ENCODE peak calls at places on chromosomes 2 and 18, in ten cellular contexts. One of them, this sample, is unnamed.

GRCh38 chr2:162172802-162173201 is 20.8 kb upstream of the GCG start:
- DNase-seq in trophoblast cell: peak; percentile 84
- DNase-seq in HCT116: no peak
- DNase-seq in colonic mucosa: no peak
- DNase-seq in gastrocnemius medialis: no peak
- DNase-seq in adrenal gland: no peak
- DNase-seq in endothelial cell of umbilical vein: no peak
- DNase-seq in A549: no peak
- DNase-seq in CD8-positive, alpha-beta memory T cell: no peak
- DNase-seq in RWPE2: no peak
- DNase-seq in this sample: no peak

GRCh38 chr2:98157557-98157956 is 70.6 kb downstream of the VWA3B start:
- DNase-seq in trophoblast cell: no peak
- DNase-seq in HCT116: no peak
- DNase-seq in colonic mucosa: no peak
- DNase-seq in gastrocnemius medialis: no peak
- DNase-seq in adrenal gland: no peak
- DNase-seq in endothelial cell of umbilical vein: no peak
- DNase-seq in A549: no peak
- DNase-seq in CD8-positive, alpha-beta memory T cell: no peak
- DNase-seq in RWPE2: no peak
- DNase-seq in this sample: no peak

GRCh38 chr18:45851196-45851925 is 25.9 kb downstream of the SIGLEC15 start:
- DNase-seq in trophoblast cell: no peak
- DNase-seq in HCT116: no peak
- DNase-seq in colonic mucosa: no peak
- DNase-seq in gastrocnemius medialis: no peak
- DNase-seq in adrenal gland: no peak
- DNase-seq in endothelial cell of umbilical vein: no peak
- DNase-seq in A549: no peak
- DNase-seq in CD8-positive, alpha-beta memory T cell: no peak
- DNase-seq in RWPE2: no peak
- DNase-seq in this sample: no peak

GRCh38 chr2:223971-224760 is 39.7 kb downstream of the SH3YL1 start:
- DNase-seq in trophoblast cell: no peak
- DNase-seq in HCT116: no peak
- DNase-seq in colonic mucosa: no peak
- DNase-seq in gastrocnemius medialis: no peak
- DNase-seq in adrenal gland: no peak
- DNase-seq in endothelial cell of umbilical vein: no peak
- DNase-seq in A549: no peak
- DNase-seq in CD8-positive, alpha-beta memory T cell: no peak
- DNase-seq in RWPE2: no peak
- DNase-seq in this sample: no peak

GRCh38 chr18:55753643-55754255 is 165.8 kb upstream of the TCF4 start:
- DNase-seq in trophoblast cell: peak; percentile 53
- DNase-seq in HCT116: no peak
- DNase-seq in colonic mucosa: no peak
- DNase-seq in gastrocnemius medialis: no peak
- DNase-seq in adrenal gland: no peak
- DNase-seq in endothelial cell of umbilical vein: peak; percentile 40
- DNase-seq in A549: peak; percentile 4
- DNase-seq in CD8-positive, alpha-beta memory T cell: no peak
- DNase-seq in RWPE2: no peak
- DNase-seq in this sample: no peak

GRCh38 chr2:20838016-20838415 is 15.1 kb upstream of the LDAH start:
- DNase-seq in trophoblast cell: no peak
- DNase-seq in HCT116: no peak
- DNase-seq in colonic mucosa: no peak
- DNase-seq in gastrocnemius medialis: no peak
- DNase-seq in adrenal gland: no peak
- DNase-seq in endothelial cell of umbilical vein: no peak
- DNase-seq in A549: no peak
- DNase-seq in CD8-positive, alpha-beta memory T cell: no peak
- DNase-seq in RWPE2: no peak
- DNase-seq in this sample: no peak

GRCh38 chr2:166926657-166927056 is 38.4 kb downstream of the XIRP2 start:
- DNase-seq in trophoblast cell: no peak
- DNase-seq in HCT116: no peak
- DNase-seq in colonic mucosa: no peak
- DNase-seq in gastrocnemius medialis: no peak
- DNase-seq in adrenal gland: no peak
- DNase-seq in endothelial cell of umbilical vein: no peak
- DNase-seq in A549: no peak
- DNase-seq in CD8-positive, alpha-beta memory T cell: no peak
- DNase-seq in RWPE2: no peak
- DNase-seq in this sample: no peak

GRCh38 chr2:120919771-120920437 is 184.2 kb downstream of the GLI2 start:
- DNase-seq in trophoblast cell: peak; percentile 8
- DNase-seq in HCT116: no peak
- DNase-seq in colonic mucosa: no peak
- DNase-seq in gastrocnemius medialis: peak; percentile 89
- DNase-seq in adrenal gland: no peak
- DNase-seq in endothelial cell of umbilical vein: no peak
- DNase-seq in A549: no peak
- DNase-seq in CD8-positive, alpha-beta memory T cell: peak; percentile 22
- DNase-seq in RWPE2: no peak
- DNase-seq in this sample: peak; percentile 86

GRCh38 chr18:58611471-58612131 is 17.3 kb downstream of the ALPK2 start:
- DNase-seq in trophoblast cell: peak; percentile 83
- DNase-seq in HCT116: no peak
- DNase-seq in colonic mucosa: no peak
- DNase-seq in gastrocnemius medialis: no peak
- DNase-seq in adrenal gland: no peak
- DNase-seq in endothelial cell of umbilical vein: no peak
- DNase-seq in A549: peak; percentile 20
- DNase-seq in CD8-positive, alpha-beta memory T cell: no peak
- DNase-seq in RWPE2: no peak
- DNase-seq in this sample: no peak

GRCh38 chr2:176187306-176188217 is 906 bp upstream of the HOXD1 start:
- DNase-seq in trophoblast cell: peak; percentile 22
- DNase-seq in HCT116: no peak
- DNase-seq in colonic mucosa: peak; percentile 60
- DNase-seq in gastrocnemius medialis: no peak
- DNase-seq in adrenal gland: no peak
- DNase-seq in endothelial cell of umbilical vein: peak; percentile 68
- DNase-seq in A549: no peak
- DNase-seq in CD8-positive, alpha-beta memory T cell: no peak
- DNase-seq in RWPE2: no peak
- DNase-seq in this sample: no peak

GRCh38 chr2:25342372-25343186 is 854 bp upstream of the DNMT3A start:
- DNase-seq in trophoblast cell: peak; percentile 86
- DNase-seq in HCT116: peak; percentile 38
- DNase-seq in colonic mucosa: peak; percentile 81
- DNase-seq in gastrocnemius medialis: peak; percentile 86
- DNase-seq in adrenal gland: peak; percentile 84
- DNase-seq in endothelial cell of umbilical vein: peak; percentile 88
- DNase-seq in A549: peak; percentile 84
- DNase-seq in CD8-positive, alpha-beta memory T cell: peak; percentile 87
- DNase-seq in RWPE2: no peak
- DNase-seq in this sample: peak; percentile 94

GRCh38 chr2:109282360-109282759 is 153.4 kb downstream of the SH3RF3 start:
- DNase-seq in trophoblast cell: no peak
- DNase-seq in HCT116: no peak
- DNase-seq in colonic mucosa: no peak
- DNase-seq in gastrocnemius medialis: no peak
- DNase-seq in adrenal gland: no peak
- DNase-seq in endothelial cell of umbilical vein: no peak
- DNase-seq in A549: no peak
- DNase-seq in CD8-positive, alpha-beta memory T cell: no peak
- DNase-seq in RWPE2: no peak
- DNase-seq in this sample: no peak

GRCh38 chr2:109282865-109283264 is 153.9 kb downstream of the SH3RF3 start:
- DNase-seq in trophoblast cell: no peak
- DNase-seq in HCT116: no peak
- DNase-seq in colonic mucosa: no peak
- DNase-seq in gastrocnemius medialis: no peak
- DNase-seq in adrenal gland: no peak
- DNase-seq in endothelial cell of umbilical vein: no peak
- DNase-seq in A549: no peak
- DNase-seq in CD8-positive, alpha-beta memory T cell: no peak
- DNase-seq in RWPE2: no peak
- DNase-seq in this sample: no peak

GRCh38 chr2:109277414-109277813 is 148.4 kb downstream of the SH3RF3 start:
- DNase-seq in trophoblast cell: no peak
- DNase-seq in HCT116: no peak
- DNase-seq in colonic mucosa: no peak
- DNase-seq in gastrocnemius medialis: no peak
- DNase-seq in adrenal gland: no peak
- DNase-seq in endothelial cell of umbilical vein: no peak
- DNase-seq in A549: no peak
- DNase-seq in CD8-positive, alpha-beta memory T cell: no peak
- DNase-seq in RWPE2: no peak
- DNase-seq in this sample: no peak

GRCh38 chr2:109280804-109281203 is 151.8 kb downstream of the SH3RF3 start:
- DNase-seq in trophoblast cell: no peak
- DNase-seq in HCT116: no peak
- DNase-seq in colonic mucosa: no peak
- DNase-seq in gastrocnemius medialis: peak; percentile 46
- DNase-seq in adrenal gland: peak; percentile 28
- DNase-seq in endothelial cell of umbilical vein: no peak
- DNase-seq in A549: peak; percentile 9
- DNase-seq in CD8-positive, alpha-beta memory T cell: no peak
- DNase-seq in RWPE2: no peak
- DNase-seq in this sample: no peak

GRCh38 chr2:109279243-109279860 is 150.3 kb downstream of the SH3RF3 start:
- DNase-seq in trophoblast cell: peak; percentile 37
- DNase-seq in HCT116: no peak
- DNase-seq in colonic mucosa: no peak
- DNase-seq in gastrocnemius medialis: no peak
- DNase-seq in adrenal gland: peak; percentile 43
- DNase-seq in endothelial cell of umbilical vein: peak; percentile 47
- DNase-seq in A549: no peak
- DNase-seq in CD8-positive, alpha-beta memory T cell: no peak
- DNase-seq in RWPE2: no peak
- DNase-seq in this sample: peak; percentile 80
- H3K4me1 ChIP-seq in trophoblast cell: peaks cover 11% of the 10 kb centered on the region
- H3K4me1 ChIP-seq in HCT116: no peaks in the 10 kb centered on the region
- H3K4me1 ChIP-seq in colonic mucosa: no peaks in the 10 kb centered on the region
- H3K4me1 ChIP-seq in gastrocnemius medialis: peaks cover 4% of the 10 kb centered on the region
- H3K4me1 ChIP-seq in adrenal gland: peaks cover 4% of the 10 kb centered on the region
- H3K4me1 ChIP-seq in endothelial cell of umbilical vein: peaks cover 20% of the 10 kb centered on the region
- H3K4me1 ChIP-seq in A549: no peaks in the 10 kb centered on the region
- H3K4me1 ChIP-seq in CD8-positive, alpha-beta memory T cell: no peaks in the 10 kb centered on the region
- H3K4me1 ChIP-seq in RWPE2: peaks cover 4% of the 10 kb centered on the region
- H3K4me1 ChIP-seq in this sample: peaks cover 13% of the 10 kb centered on the region

GRCh38 chr18:74148543-74149070 is 284 bp downstream of the TIMM21 start:
- DNase-seq in trophoblast cell: no peak
- DNase-seq in HCT116: no peak
- DNase-seq in colonic mucosa: no peak
- DNase-seq in gastrocnemius medialis: no peak
- DNase-seq in adrenal gland: no peak
- DNase-seq in endothelial cell of umbilical vein: no peak
- DNase-seq in A549: no peak
- DNase-seq in CD8-positive, alpha-beta memory T cell: no peak
- DNase-seq in RWPE2: no peak
- DNase-seq in this sample: no peak
- H3K4me1 ChIP-seq in trophoblast cell: peaks cover 8% of the 10 kb centered on the region
- H3K4me1 ChIP-seq in HCT116: peaks cover 23% of the 10 kb centered on the region
- H3K4me1 ChIP-seq in colonic mucosa: peaks cover 10% of the 10 kb centered on the region
- H3K4me1 ChIP-seq in gastrocnemius medialis: peaks cover 30% of the 10 kb centered on the region
- H3K4me1 ChIP-seq in adrenal gland: peaks cover 5% of the 10 kb centered on the region
- H3K4me1 ChIP-seq in endothelial cell of umbilical vein: peaks cover 17% of the 10 kb centered on the region
- H3K4me1 ChIP-seq in A549: peaks cover 6% of the 10 kb centered on the region
- H3K4me1 ChIP-seq in CD8-positive, alpha-beta memory T cell: peaks cover 26% of the 10 kb centered on the region
- H3K4me1 ChIP-seq in RWPE2: peaks cover 14% of the 10 kb centered on the region
- H3K4me1 ChIP-seq in this sample: peaks cover 4% of the 10 kb centered on the region

GRCh38 chr2:227510620-227510958 is 38.6 kb downstream of the AGFG1 start:
- DNase-seq in trophoblast cell: no peak
- DNase-seq in HCT116: no peak
- DNase-seq in colonic mucosa: no peak
- DNase-seq in gastrocnemius medialis: no peak
- DNase-seq in adrenal gland: no peak
- DNase-seq in endothelial cell of umbilical vein: no peak
- DNase-seq in A549: no peak
- DNase-seq in CD8-positive, alpha-beta memory T cell: no peak
- DNase-seq in RWPE2: no peak
- DNase-seq in this sample: no peak

GRCh38 chr2:227513113-227513512 is 41.2 kb downstream of the AGFG1 start:
- DNase-seq in trophoblast cell: no peak
- DNase-seq in HCT116: no peak
- DNase-seq in colonic mucosa: no peak
- DNase-seq in gastrocnemius medialis: no peak
- DNase-seq in adrenal gland: no peak
- DNase-seq in endothelial cell of umbilical vein: peak; percentile 17
- DNase-seq in A549: no peak
- DNase-seq in CD8-positive, alpha-beta memory T cell: no peak
- DNase-seq in RWPE2: no peak
- DNase-seq in this sample: no peak

GRCh38 chr2:227511239-227511930 is 39.4 kb downstream of the AGFG1 start:
- DNase-seq in trophoblast cell: no peak
- DNase-seq in HCT116: no peak
- DNase-seq in colonic mucosa: no peak
- DNase-seq in gastrocnemius medialis: no peak
- DNase-seq in adrenal gland: no peak
- DNase-seq in endothelial cell of umbilical vein: no peak
- DNase-seq in A549: no peak
- DNase-seq in CD8-positive, alpha-beta memory T cell: no peak
- DNase-seq in RWPE2: no peak
- DNase-seq in this sample: no peak

GRCh38 chr2:227509824-227510619 is 38.1 kb downstream of the AGFG1 start:
- DNase-seq in trophoblast cell: peak; percentile 60
- DNase-seq in HCT116: peak; percentile 59
- DNase-seq in colonic mucosa: no peak
- DNase-seq in gastrocnemius medialis: no peak
- DNase-seq in adrenal gland: no peak
- DNase-seq in endothelial cell of umbilical vein: peak; percentile 65
- DNase-seq in A549: peak; percentile 42
- DNase-seq in CD8-positive, alpha-beta memory T cell: no peak
- DNase-seq in RWPE2: no peak
- DNase-seq in this sample: no peak

DNA sequence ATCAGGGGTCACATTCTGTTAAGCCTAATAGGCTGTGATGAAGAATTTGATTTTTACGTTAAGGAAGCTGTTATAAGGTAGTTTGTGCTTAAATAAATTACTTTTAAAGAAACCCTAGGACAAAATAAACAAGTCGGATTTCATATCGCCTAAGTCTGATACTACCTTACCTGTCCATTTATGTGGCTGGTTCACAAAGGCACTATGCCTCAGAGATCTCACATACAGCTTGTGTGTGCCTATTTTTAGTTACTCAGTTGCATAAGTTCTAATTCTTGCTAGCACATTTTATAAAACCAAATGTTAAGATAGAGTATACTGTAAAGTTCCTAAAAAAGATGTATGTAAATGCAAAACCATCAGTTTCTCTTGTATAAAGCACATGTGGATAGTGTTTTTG is 40.0 kb downstream of the AGFG1 start:
- DNase-seq in trophoblast cell: no peak
- DNase-seq in HCT116: no peak
- DNase-seq in colonic mucosa: no peak
- DNase-seq in gastrocnemius medialis: no peak
- DNase-seq in adrenal gland: no peak
- DNase-seq in endothelial cell of umbilical vein: no peak
- DNase-seq in A549: no peak
- DNase-seq in CD8-positive, alpha-beta memory T cell: no peak
- DNase-seq in RWPE2: no peak
- DNase-seq in this sample: no peak
- H3K4me1 ChIP-seq in trophoblast cell: peaks cover 17% of the 10 kb centered on the region
- H3K4me1 ChIP-seq in HCT116: peaks cover 32% of the 10 kb centered on the region
- H3K4me1 ChIP-seq in colonic mucosa: peaks cover 23% of the 10 kb centered on the region
- H3K4me1 ChIP-seq in gastrocnemius medialis: peaks cover 81% of the 10 kb centered on the region
- H3K4me1 ChIP-seq in adrenal gland: peaks cover 28% of the 10 kb centered on the region
- H3K4me1 ChIP-seq in endothelial cell of umbilical vein: peaks cover 10% of the 10 kb centered on the region
- H3K4me1 ChIP-seq in A549: peaks cover 98% of the 10 kb centered on the region
- H3K4me1 ChIP-seq in CD8-positive, alpha-beta memory T cell: peaks cover 45% of the 10 kb centered on the region
- H3K4me1 ChIP-seq in RWPE2: peaks cover 30% of the 10 kb centered on the region
- H3K4me1 ChIP-seq in this sample: peaks cover 8% of the 10 kb centered on the region

GRCh38 chr2:11639503-11639902 is 30.5 kb downstream of the NTSR2 start:
- DNase-seq in trophoblast cell: no peak
- DNase-seq in HCT116: no peak
- DNase-seq in colonic mucosa: no peak
- DNase-seq in gastrocnemius medialis: no peak
- DNase-seq in adrenal gland: no peak
- DNase-seq in endothelial cell of umbilical vein: no peak
- DNase-seq in A549: no peak
- DNase-seq in CD8-positive, alpha-beta memory T cell: no peak
- DNase-seq in RWPE2: no peak
- DNase-seq in this sample: no peak
- H3K4me1 ChIP-seq in trophoblast cell: no peaks in the 10 kb centered on the region
- H3K4me1 ChIP-seq in HCT116: no peaks in the 10 kb centered on the region
- H3K4me1 ChIP-seq in colonic mucosa: no peaks in the 10 kb centered on the region
- H3K4me1 ChIP-seq in gastrocnemius medialis: no peaks in the 10 kb centered on the region
- H3K4me1 ChIP-seq in adrenal gland: no peaks in the 10 kb centered on the region
- H3K4me1 ChIP-seq in endothelial cell of umbilical vein: no peaks in the 10 kb centered on the region
- H3K4me1 ChIP-seq in A549: no peaks in the 10 kb centered on the region
- H3K4me1 ChIP-seq in CD8-positive, alpha-beta memory T cell: no peaks in the 10 kb centered on the region
- H3K4me1 ChIP-seq in RWPE2: no peaks in the 10 kb centered on the region
- H3K4me1 ChIP-seq in this sample: no peaks in the 10 kb centered on the region